ENCODE peak calls at places on chromosomes 16 and 17, in eight cellular contexts. R is SK-N-SH, X is HCT116, Q is HepG2, U is K562, G is H1, O is SK-N-MC, F is GM12878. M is an unnamed sample.

GRCh38 chr16:5330058-5330457 is 232.5 kb upstream of the EEF2KMT start:
- DNase-seq in R (no peak), X (no peak), Q (no peak), U (no peak), G (no peak), O (no peak), F (no peak), M (no peak)

GRCh38 chr17:28574536-28574935 is 2.2 kb downstream of the ALDOC start:
- DNase-seq in R (no peak), X (no peak), Q (no peak), U (no peak), G (no peak), O (no peak), F (no peak), M (no peak)

GRCh38 chr17:72614871-72615626 is 477.4 kb downstream of the SLC39A11 start:
- DNase-seq in R (no peak), X (peak; percentile 81), Q (peak; percentile 98), U (no peak), G (no peak), O (no peak), F (no peak), M (no peak)

GRCh38 chr17:54956802-54957201 is 11.7 kb downstream of the COX11 start:
- DNase-seq in R (no peak), X (no peak), Q (no peak), U (no peak), G (no peak), O (no peak), F (no peak), M (no peak)

GRCh38 chr17:49512296-49513043 is 17.4 kb downstream of the NGFR start:
- DNase-seq in R (no peak), X (no peak), Q (no peak), U (no peak), G (no peak), O (no peak), F (no peak), M (no peak)

GRCh38 chr17:79332011-79332410 is 257.4 kb downstream of the ENGASE start:
- DNase-seq in R (no peak), X (no peak), Q (no peak), U (no peak), G (no peak), O (no peak), F (no peak), M (no peak)

GRCh38 chr17:10614536-10615155 is 42.5 kb downstream of the MYH3 start:
- DNase-seq in R (peak; percentile 69), X (peak; percentile 42), Q (peak; percentile 45), U (peak; percentile 24), G (peak; percentile 81), O (no peak), F (no peak), M (peak; percentile 45)

GRCh38 chr16:22008215-22009142 is 568 bp downstream of the MOSMO start:
- DNase-seq in R (peak; percentile 65), X (no peak), Q (no peak), U (no peak), G (peak; percentile 72), O (no peak), F (no peak), M (no peak)

GRCh38 chr17:57707892-57708291 is 37.2 kb downstream of the CCDC182 start:
- DNase-seq in R (peak; percentile 70), X (no peak), Q (no peak), U (no peak), G (peak; percentile 60), O (no peak), F (no peak), M (no peak)

GRCh38 chr16:85202631-85203461 is 90.6 kb upstream of the CIBAR2 start:
- DNase-seq in R (peak; percentile 95), X (no peak), Q (no peak), U (no peak), G (no peak), O (no peak), F (no peak), M (no peak)

GRCh38 chr17:9566067-9566466 is 9.6 kb downstream of the STX8 start:
- DNase-seq in R (no peak), X (no peak), Q (no peak), U (no peak), G (no peak), O (no peak), F (no peak), M (peak; percentile 47)

GRCh38 chr16:57147381-57148191 is 38.3 kb downstream of the PSME3IP1 start:
- DNase-seq in R (peak; percentile 59), X (no peak), Q (no peak), U (no peak), G (no peak), O (peak; percentile 20), F (no peak), M (peak; percentile 79)

GRCh38 chr17:50275279-50275678 is 1.0 kb downstream of the TMEM92 start:
- DNase-seq in R (no peak), X (no peak), Q (no peak), U (no peak), G (no peak), O (no peak), F (no peak), M (no peak)

GRCh38 chr17:7756968-7757367 is 39.4 kb downstream of the DNAH2 start:
- DNase-seq in R (no peak), X (no peak), Q (no peak), U (no peak), G (no peak), O (no peak), F (no peak), M (no peak)

GRCh38 chr17:39722965-39723848 is 7.1 kb downstream of the MIEN1 start:
- DNase-seq in R (no peak), X (no peak), Q (no peak), U (peak; percentile 96), G (peak; percentile 81), O (no peak), F (no peak), M (no peak)

GRCh38 chr17:29369831-29370735 is 20.1 kb upstream of the TAOK1 start:
- DNase-seq in R (peak; percentile 70), X (peak; percentile 66), Q (peak; percentile 65), U (peak; percentile 54), G (peak; percentile 78), O (peak; percentile 71), F (peak; percentile 50), M (peak; percentile 91)

GRCh38 chr16:6573577-6573976 is 759.1 kb upstream of the RBFOX1 start:
- DNase-seq in R (peak; percentile 80), X (no peak), Q (peak; percentile 2), U (no peak), G (peak; percentile 71), O (no peak), F (no peak), M (no peak)

GRCh38 chr17:50095626-50096037 is 481 bp downstream of the PDK2 start:
- DNase-seq in R (peak; percentile 80), X (no peak), Q (no peak), U (no peak), G (peak; percentile 63), O (no peak), F (no peak), M (no peak)

GRCh38 chr17:82023447-82024241 is 539 bp downstream of the LRRC45 start:
- DNase-seq in R (peak; percentile 83), X (no peak), Q (no peak), U (no peak), G (no peak), O (no peak), F (no peak), M (no peak)

GRCh38 chr17:61402978-61403845 is 3.6 kb downstream of the TBX2 start:
- DNase-seq in R (peak; percentile 34), X (no peak), Q (no peak), U (no peak), G (peak; percentile 61), O (no peak), F (no peak), M (no peak)

GRCh38 chr17:76079577-76080206 is 710 bp downstream of the ZACN start:
- DNase-seq in R (peak; percentile 80), X (no peak), Q (no peak), U (peak; percentile 39), G (no peak), O (no peak), F (no peak), M (no peak)

GRCh38 chr17:57599271-57600045 is 145.6 kb downstream of the CCDC182 start:
- DNase-seq in R (no peak), X (no peak), Q (no peak), U (no peak), G (no peak), O (no peak), F (no peak), M (no peak)

GRCh38 chr17:77451271-77451893 is 310.6 kb downstream of the SEC14L1 start:
- DNase-seq in R (peak; percentile 93), X (no peak), Q (peak; percentile 96), U (peak; percentile 84), G (peak; percentile 88), O (no peak), F (no peak), M (peak; percentile 71)

GRCh38 chr16:86661715-86662114 is 83.4 kb downstream of the FOXL1 start:
- DNase-seq in R (no peak), X (no peak), Q (no peak), U (no peak), G (no peak), O (no peak), F (no peak), M (peak; percentile 86)
- H3K9ac ChIP-seq in R (peak overlapping the region; percentile 41), X (no peak overlapping the region), Q (no peak overlapping the region), U (no peak overlapping the region), G (no peak overlapping the region), O (no peak overlapping the region), F (no peak overlapping the region), M (peak overlapping the region; percentile 42)

DNA sequence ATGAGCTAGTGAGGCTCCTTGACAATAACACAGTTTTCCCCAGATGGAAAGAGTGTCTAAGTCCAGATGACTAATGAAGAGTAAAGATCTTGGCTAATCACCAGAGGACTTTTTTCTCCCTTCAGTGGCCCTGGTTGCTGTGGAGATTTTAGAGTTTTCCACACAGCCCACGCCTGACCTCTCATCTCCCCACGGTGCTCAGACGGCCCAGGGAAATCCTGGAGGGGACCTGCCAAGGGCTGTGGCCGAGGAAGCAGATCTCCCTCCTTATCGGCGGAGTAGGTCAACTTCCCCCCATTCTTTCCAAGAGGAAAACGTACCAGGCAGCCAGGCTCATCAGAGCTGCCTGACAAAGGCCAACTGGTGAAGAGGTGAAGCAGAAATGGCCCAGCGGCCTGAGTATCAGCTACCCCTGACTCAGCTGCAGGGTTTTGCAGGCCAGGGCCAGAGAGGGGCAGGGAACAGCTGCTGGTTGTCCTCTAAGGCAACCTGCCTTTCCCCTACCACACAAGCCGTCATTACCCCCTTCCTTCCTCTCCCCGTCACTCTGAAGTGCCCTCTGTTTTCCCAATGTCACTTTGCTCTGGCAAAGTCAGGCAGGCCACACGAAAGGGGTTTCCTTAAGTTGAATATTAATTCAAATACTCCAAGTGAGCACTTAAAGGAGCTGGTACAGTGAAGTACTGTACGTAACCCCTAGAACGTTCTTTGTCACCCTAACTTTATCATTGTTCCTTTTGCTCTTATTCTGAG is 140.2 kb upstream of the ADAMTS18 start:
- DNase-seq in R (no peak), X (no peak), Q (no peak), U (no peak), G (no peak), O (no peak), F (no peak), M (peak; percentile 98)
- TF ChIP-seq POLR2AphosphoS5 in R (no peak), X (no peak), Q (no peak), U (no peak), G (no peak), O (no peak), F (no peak), M (no peak)

GRCh38 chr16:83971165-83972130 is 3.4 kb downstream of the NECAB2 start:
- DNase-seq in R (no peak), X (no peak), Q (no peak), U (no peak), G (no peak), O (no peak), F (no peak), M (no peak)
- H3K9ac ChIP-seq in R (no peak overlapping the region), X (no peak overlapping the region), Q (no peak overlapping the region), U (no peak overlapping the region), G (no peak overlapping the region), O (no peak overlapping the region), F (no peak overlapping the region), M (no peak overlapping the region)

GRCh38 chr16:86281435-86281834 is 228.9 kb upstream of the FOXF1 start:
- DNase-seq in R (no peak), X (no peak), Q (no peak), U (no peak), G (no peak), O (no peak), F (no peak), M (no peak)
- TF ChIP-seq POLR2AphosphoS5 in R (no peak), X (no peak), Q (no peak), U (no peak), G (no peak), O (no peak), F (no peak), M (no peak)

M was measured in endothelial cell of umbilical vein.